ENCODE peak calls at places on chromosomes 2 and 18, in nine cellular contexts. N is neural progenitor cell; M is body of pancreas; H is PC-9; F is endothelial cell of umbilical vein; Z is CD8-positive, alpha-beta T cell; J is A549; W is psoas muscle; I is MM.1S. A is an unnamed sample. For H3K4me1, the result is how much of the 10 kb centered on the place peaks cover.

GRCh38 chr2:240462704-240463273 is 27.3 kb downstream of the GPC1 start:
- DNase-seq in N (no peak), M (no peak), H (no peak), F (no peak), Z (peak), J (no peak), W (no peak), I (no peak), A (no peak)

GRCh38 chr2:64222351-64222750 is 78.1 kb upstream of the PELI1 start:
- DNase-seq in N (no peak), M (no peak), H (no peak), F (peak), Z (no peak), J (no peak), W (no peak), I (no peak), A (no peak)

GRCh38 chr18:27860701-27861107 is 316.2 kb downstream of the CDH2 start:
- DNase-seq in N (no peak), M (no peak), H (no peak), F (no peak), Z (no peak), J (no peak), W (no peak), I (peak), A (no peak)

GRCh38 chr2:99545066-99545465 is 55.2 kb upstream of the REV1 start:
- DNase-seq in N (no peak), M (no peak), H (no peak), F (no peak), Z (no peak), J (no peak), W (no peak), I (no peak), A (no peak)

GRCh38 chr2:69154031-69154430 is 141.1 kb downstream of the ANTXR1 start:
- DNase-seq in N (no peak), M (no peak), H (no peak), F (no peak), Z (no peak), J (no peak), W (no peak), I (no peak), A (no peak)

GRCh38 chr18:59202258-59202820 is 17.6 kb upstream of the GRP start:
- DNase-seq in N (no peak), M (no peak), H (no peak), F (no peak), Z (no peak), J (no peak), W (no peak), I (no peak), A (no peak)

GRCh38 chr18:36828157-36828629 is 609 bp downstream of the TPGS2 start:
- DNase-seq in N (peak), M (peak), H (peak), F (peak), Z (peak), J (peak), W (peak), I (peak), A (peak)

GRCh38 chr2:17599617-17600016 is 59.1 kb downstream of the VSNL1 start:
- DNase-seq in N (no peak), M (no peak), H (peak), F (no peak), Z (no peak), J (no peak), W (no peak), I (no peak), A (no peak)

GRCh38 chr2:122704109-122704563 is 948.7 kb downstream of the TSN start:
- DNase-seq in N (no peak), M (no peak), H (no peak), F (no peak), Z (no peak), J (no peak), W (no peak), I (no peak), A (no peak)

GRCh38 chr2:240916571-240917008 is 10.5 kb downstream of the CROCC2 start:
- DNase-seq in N (peak), M (peak), H (peak), F (peak), Z (no peak), J (peak), W (peak), I (no peak), A (no peak)

GRCh38 chr2:235278771-235279355 is 215.0 kb upstream of the AGAP1 start:
- DNase-seq in N (no peak), M (no peak), H (no peak), F (peak), Z (no peak), J (no peak), W (no peak), I (no peak), A (no peak)

GRCh38 chr2:33877348-33878016 is 278.4 kb upstream of the FAM98A start:
- DNase-seq in N (no peak), M (no peak), H (no peak), F (no peak), Z (no peak), J (no peak), W (no peak), I (no peak), A (no peak)

GRCh38 chr2:236571161-236571560 is 1.5 kb downstream of the ACKR3 start:
- DNase-seq in N (no peak), M (peak), H (no peak), F (no peak), Z (no peak), J (no peak), W (no peak), I (no peak), A (no peak)

GRCh38 chr18:76679877-76680276 is 142.5 kb upstream of the ZNF236 start:
- DNase-seq in N (peak), M (no peak), H (no peak), F (no peak), Z (no peak), J (no peak), W (no peak), I (no peak), A (no peak)

GRCh38 chr18:28019425-28020108 is 157.4 kb downstream of the CDH2 start:
- DNase-seq in N (no peak), M (no peak), H (no peak), F (no peak), Z (no peak), J (no peak), W (no peak), I (no peak), A (no peak)

GRCh38 chr2:151792589-151792988 is 35.6 kb downstream of the ARL5A start:
- DNase-seq in N (peak), M (no peak), H (no peak), F (no peak), Z (no peak), J (peak), W (no peak), I (no peak), A (no peak)

GRCh38 chr18:23825978-23826405 is 136.7 kb downstream of the LAMA3 start:
- DNase-seq in N (no peak), M (peak), H (no peak), F (peak), Z (no peak), J (no peak), W (peak), I (no peak), A (no peak)

GRCh38 chr2:17538844-17539554 is 1.5 kb upstream of the VSNL1 start:
- DNase-seq in N (peak), M (peak), H (peak), F (peak), Z (no peak), J (peak), W (peak), I (peak), A (no peak)

GRCh38 chr2:216736326-216736725 is 41.0 kb upstream of the IGFBP5 start:
- DNase-seq in N (no peak), M (no peak), H (no peak), F (no peak), Z (no peak), J (no peak), W (no peak), I (no peak), A (no peak)

GRCh38 chr2:233130481-233130970 is 70.4 kb downstream of the INPP5D start:
- DNase-seq in N (no peak), M (no peak), H (no peak), F (no peak), Z (no peak), J (no peak), W (no peak), I (no peak), A (no peak)

GRCh38 chr2:133802366-133802765 is 234.1 kb upstream of the NCKAP5 start:
- DNase-seq in N (no peak), M (no peak), H (no peak), F (no peak), Z (no peak), J (no peak), W (no peak), I (no peak), A (no peak)

GRCh38 chr2:190759749-190760213 is 110.9 kb downstream of the NAB1 start:
- DNase-seq in N (no peak), M (no peak), H (no peak), F (peak), Z (no peak), J (peak), W (no peak), I (no peak), A (no peak)

GRCh38 chr2:44821500-44821899 is 120.0 kb upstream of the SIX3 start:
- DNase-seq in N (peak), M (no peak), H (no peak), F (no peak), Z (no peak), J (no peak), W (no peak), I (no peak), A (no peak)

DNA sequence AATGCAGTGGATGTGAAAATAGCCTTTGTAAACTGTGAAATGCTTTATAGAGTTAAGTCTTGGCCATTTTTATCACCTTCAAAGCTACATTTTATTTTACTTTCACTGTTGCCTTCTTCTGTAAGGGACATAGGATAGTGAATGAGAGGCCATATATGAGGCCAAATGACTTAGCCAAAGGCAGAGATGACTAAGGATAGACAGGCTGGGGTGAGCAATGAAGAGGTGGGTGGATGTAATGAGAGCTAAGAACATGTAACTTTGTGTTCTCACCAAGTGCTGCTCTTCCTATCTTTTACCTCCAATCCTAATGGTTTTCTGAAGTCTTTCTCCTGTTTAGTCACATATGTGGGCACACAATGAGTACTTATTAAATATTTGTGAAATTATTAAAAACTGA is 101.9 kb downstream of the MBD5 start:
- DNase-seq in N (no peak), M (no peak), H (no peak), F (no peak), Z (no peak), J (no peak), W (no peak), I (no peak), A (no peak)
- H3K27ac ChIP-seq in N (no peak), M (no peak), H (no peak), F (no peak), Z (no peak), J (no peak), W (no peak), I (no peak), A (no peak)

GRCh38 chr2:121086450-121086849 is 198.6 kb downstream of the TFCP2L1 start:
- DNase-seq in N (no peak), M (no peak), H (no peak), F (no peak), Z (no peak), J (no peak), W (no peak), I (no peak), A (no peak)
- H3K4me1 ChIP-seq in N (under half), M (under half), H (under half), F (under half), Z (under half), J (under half), W (under half), I (under half), A (under half)

GRCh38 chr2:105934467-105934866 is 189.8 kb downstream of the NCK2 start:
- DNase-seq in N (no peak), M (no peak), H (no peak), F (no peak), Z (peak), J (no peak), W (no peak), I (no peak), A (peak)
- H3K27ac ChIP-seq in N (no peak), M (peak), H (no peak), F (no peak), Z (peak), J (no peak), W (no peak), I (no peak), A (peak)

GRCh38 chr2:108586631-108587030 is 52.4 kb downstream of the LIMS1 start:
- DNase-seq in N (no peak), M (no peak), H (no peak), F (peak), Z (no peak), J (no peak), W (no peak), I (no peak), A (no peak)
- H3K4me1 ChIP-seq in N (under half), M (under half), H (under half), F (half or more), Z (under half), J (half or more), W (under half), I (under half), A (under half)

GRCh38 chr2:205770557-205770956 is 88.3 kb downstream of the NRP2 start:
- DNase-seq in N (no peak), M (no peak), H (no peak), F (no peak), Z (no peak), J (no peak), W (no peak), I (no peak), A (no peak)

GRCh38 chr2:205771666-205772065 is 89.4 kb downstream of the NRP2 start:
- DNase-seq in N (no peak), M (no peak), H (no peak), F (no peak), Z (no peak), J (no peak), W (no peak), I (no peak), A (no peak)

GRCh38 chr2:205769494-205769848 is 87.2 kb downstream of the NRP2 start:
- DNase-seq in N (no peak), M (no peak), H (no peak), F (peak), Z (no peak), J (no peak), W (no peak), I (no peak), A (no peak)

GRCh38 chr2:205769879-205770278 is 87.6 kb downstream of the NRP2 start:
- DNase-seq in N (no peak), M (no peak), H (no peak), F (no peak), Z (no peak), J (no peak), W (no peak), I (peak), A (no peak)

DNA sequence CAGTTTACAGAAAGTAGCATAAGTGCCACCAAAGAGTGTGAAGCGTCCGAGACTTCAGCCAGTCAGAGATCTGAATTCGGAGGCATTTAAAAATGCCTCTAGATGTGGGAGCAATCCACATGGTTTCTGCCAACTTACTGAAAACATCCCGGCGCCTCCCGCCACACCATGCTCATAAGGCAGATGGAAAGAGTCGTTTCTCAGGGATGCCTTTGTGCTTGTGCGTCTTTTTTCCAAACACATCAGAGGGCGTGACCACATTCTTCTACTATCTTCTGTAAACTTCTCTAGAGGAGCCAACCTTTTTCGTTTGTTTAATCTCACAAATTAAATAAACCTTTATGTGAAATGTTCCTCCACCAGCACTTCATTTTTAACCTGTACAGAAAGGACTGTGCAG is 88.8 kb downstream of the NRP2 start:
- DNase-seq in N (no peak), M (no peak), H (no peak), F (no peak), Z (no peak), J (peak), W (no peak), I (no peak), A (no peak)
- H3K27ac ChIP-seq in N (no peak), M (no peak), H (no peak), F (no peak), Z (no peak), J (peak), W (no peak), I (no peak), A (no peak)

DNA sequence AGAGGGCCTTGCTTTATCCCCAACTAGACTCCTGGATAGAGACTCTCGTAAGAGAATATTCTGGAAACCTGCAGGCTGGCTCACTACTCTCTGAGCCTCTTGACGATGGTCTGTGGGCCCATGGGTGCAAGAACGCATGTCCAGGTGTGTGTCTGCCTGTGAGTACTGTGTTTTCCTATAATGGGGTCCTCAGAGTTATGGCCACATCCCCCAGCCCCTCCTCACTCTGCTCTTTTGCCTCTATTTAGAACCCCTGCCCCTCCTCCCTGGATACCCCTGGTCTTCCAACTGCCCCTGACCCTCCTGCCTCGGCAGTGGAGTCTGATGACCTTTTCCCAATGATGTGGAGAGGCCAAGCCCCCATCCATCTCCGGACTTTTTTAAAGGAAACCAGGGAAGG is 148.1 kb downstream of the ZFP36L2 start:
- DNase-seq in N (no peak), M (no peak), H (no peak), F (no peak), Z (no peak), J (no peak), W (no peak), I (no peak), A (no peak)
- H3K4me1 ChIP-seq in N (under half), M (under half), H (half or more), F (under half), Z (under half), J (half or more), W (under half), I (under half), A (under half)

GRCh38 chr2:173184031-173185004 is 108.7 kb downstream of the MAP3K20 start:
- DNase-seq in N (peak), M (no peak), H (peak), F (peak), Z (no peak), J (peak), W (peak), I (no peak), A (no peak)

GRCh38 chr2:173187911-173188788 is 112.5 kb downstream of the MAP3K20 start:
- DNase-seq in N (no peak), M (no peak), H (no peak), F (no peak), Z (no peak), J (no peak), W (no peak), I (no peak), A (no peak)

GRCh38 chr2:173181982-173182381 is 106.3 kb downstream of the MAP3K20 start:
- DNase-seq in N (no peak), M (no peak), H (no peak), F (no peak), Z (no peak), J (no peak), W (no peak), I (no peak), A (no peak)

DNA sequence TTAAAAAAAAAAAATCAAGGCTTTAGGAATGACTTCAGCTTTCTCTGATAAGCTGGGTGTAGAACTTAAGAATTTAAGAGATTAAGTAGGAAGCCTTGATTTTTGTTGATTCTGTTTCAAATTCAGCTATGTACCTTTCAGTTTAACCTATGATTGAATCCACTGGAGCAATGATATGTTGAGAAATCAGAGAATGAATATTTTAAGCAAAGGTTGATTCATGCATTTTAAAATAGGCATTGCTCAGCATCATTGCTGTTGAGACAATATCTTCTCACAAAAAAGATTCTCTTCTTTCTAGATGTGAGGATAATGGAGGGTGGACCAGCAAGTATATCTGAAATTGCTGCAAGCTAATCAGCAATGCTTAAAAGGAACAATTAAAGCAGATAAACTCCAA is 109.8 kb downstream of the MAP3K20 start:
- DNase-seq in N (no peak), M (no peak), H (no peak), F (no peak), Z (no peak), J (no peak), W (no peak), I (no peak), A (no peak)
- H3K27ac ChIP-seq in N (no peak), M (no peak), H (no peak), F (no peak), Z (no peak), J (peak), W (peak), I (no peak), A (no peak)

GRCh38 chr18:62384610-62385097 is 59.5 kb downstream of the TNFRSF11A start:
- DNase-seq in N (peak), M (peak), H (no peak), F (no peak), Z (no peak), J (peak), W (no peak), I (no peak), A (no peak)
- H3K4me1 ChIP-seq in N (under half), M (under half), H (under half), F (under half), Z (under half), J (under half), W (under half), I (under half), A (under half)

GRCh38 chr18:989423-989822 is 84.8 kb downstream of the ADCYAP1 start:
- DNase-seq in N (no peak), M (no peak), H (no peak), F (no peak), Z (no peak), J (no peak), W (no peak), I (no peak), A (no peak)
- H3K27ac ChIP-seq in N (no peak), M (no peak), H (no peak), F (no peak), Z (no peak), J (no peak), W (no peak), I (no peak), A (no peak)

GRCh38 chr2:63054812-63055509 is 4.3 kb downstream of the OTX1 start:
- DNase-seq in N (peak), M (no peak), H (no peak), F (no peak), Z (no peak), J (no peak), W (no peak), I (no peak), A (no peak)
- H3K4me1 ChIP-seq in N (half or more), M (half or more), H (under half), F (under half), Z (half or more), J (under half), W (under half), I (under half), A (half or more)